ENCODE peak calls at places on chromosome 5, in four cellular contexts. One of them, this sample, is unnamed.

GRCh38 chr5:149154629-149155028 is 13.3 kb downstream of the ABLIM3 start:
- DNase-seq in GM10248: no peak
- DNase-seq in adrenal gland: no peak
- DNase-seq in neural crest cell: no peak
- DNase-seq in this sample: no peak

GRCh38 chr5:75322066-75322465 is 15.0 kb upstream of the HMGCR start:
- DNase-seq in GM10248: no peak
- DNase-seq in adrenal gland: no peak
- DNase-seq in neural crest cell: no peak
- DNase-seq in this sample: no peak

GRCh38 chr5:135313946-135314345 is 85.1 kb downstream of the MACROH2A1 start:
- DNase-seq in GM10248: peak
- DNase-seq in adrenal gland: no peak
- DNase-seq in neural crest cell: no peak
- DNase-seq in this sample: no peak

GRCh38 chr5:148374693-148375360 is 8.9 kb upstream of the FBXO38 start:
- DNase-seq in GM10248: peak
- DNase-seq in adrenal gland: peak
- DNase-seq in neural crest cell: peak
- DNase-seq in this sample: no peak

GRCh38 chr5:5231576-5231975 is 91.4 kb downstream of the ADAMTS16 start:
- DNase-seq in GM10248: no peak
- DNase-seq in adrenal gland: no peak
- DNase-seq in neural crest cell: no peak
- DNase-seq in this sample: no peak

GRCh38 chr5:146079695-146080361 is 25.5 kb downstream of the PLAC8L1 start:
- DNase-seq in GM10248: no peak
- DNase-seq in adrenal gland: no peak
- DNase-seq in neural crest cell: no peak
- DNase-seq in this sample: no peak

GRCh38 chr5:73823508-73823925 is 197.5 kb downstream of the ARHGEF28 start:
- DNase-seq in GM10248: no peak
- DNase-seq in adrenal gland: no peak
- DNase-seq in neural crest cell: no peak
- DNase-seq in this sample: no peak

GRCh38 chr5:24222866-24223265 is 421.9 kb downstream of the CDH10 start:
- DNase-seq in GM10248: no peak
- DNase-seq in adrenal gland: peak
- DNase-seq in neural crest cell: no peak
- DNase-seq in this sample: no peak

GRCh38 chr5:6307304-6307703 is 71.0 kb downstream of the MED10 start:
- DNase-seq in GM10248: no peak
- DNase-seq in adrenal gland: no peak
- DNase-seq in neural crest cell: no peak
- DNase-seq in this sample: no peak

GRCh38 chr5:130183115-130183514 is 278.9 kb downstream of the CHSY3 start:
- DNase-seq in GM10248: no peak
- DNase-seq in adrenal gland: no peak
- DNase-seq in neural crest cell: no peak
- DNase-seq in this sample: no peak

GRCh38 chr5:159620853-159621540 is 290.7 kb upstream of the IL12B start:
- DNase-seq in GM10248: no peak
- DNase-seq in adrenal gland: no peak
- DNase-seq in neural crest cell: no peak
- DNase-seq in this sample: no peak

GRCh38 chr5:40615586-40616193 is 64.0 kb upstream of the PTGER4 start:
- DNase-seq in GM10248: no peak
- DNase-seq in adrenal gland: no peak
- DNase-seq in neural crest cell: no peak
- DNase-seq in this sample: peak

GRCh38 chr5:5536871-5537270 is 114.4 kb downstream of the ICE1 start:
- DNase-seq in GM10248: no peak
- DNase-seq in adrenal gland: no peak
- DNase-seq in neural crest cell: no peak
- DNase-seq in this sample: no peak

GRCh38 chr5:168579206-168579986 is at the start of gene PANK3:
- DNase-seq in GM10248: peak
- DNase-seq in adrenal gland: peak
- DNase-seq in neural crest cell: peak
- DNase-seq in this sample: peak

GRCh38 chr5:96901384-96901783 is 25.1 kb downstream of the ERAP2 start:
- DNase-seq in GM10248: no peak
- DNase-seq in adrenal gland: no peak
- DNase-seq in neural crest cell: no peak
- DNase-seq in this sample: no peak

GRCh38 chr5:135319928-135320606 is 79.0 kb downstream of the MACROH2A1 start:
- DNase-seq in GM10248: no peak
- DNase-seq in adrenal gland: no peak
- DNase-seq in neural crest cell: no peak
- DNase-seq in this sample: no peak

GRCh38 chr5:115543931-115544370 is 624 bp downstream of the FEM1C start:
- DNase-seq in GM10248: peak
- DNase-seq in adrenal gland: peak
- DNase-seq in neural crest cell: peak
- DNase-seq in this sample: peak

GRCh38 chr5:169861934-169862333 is 118.4 kb downstream of the INSYN2B start:
- DNase-seq in GM10248: no peak
- DNase-seq in adrenal gland: no peak
- DNase-seq in neural crest cell: no peak
- DNase-seq in this sample: no peak

GRCh38 chr5:128241071-128241695 is 157.6 kb downstream of the SLC12A2 start:
- DNase-seq in GM10248: no peak
- DNase-seq in adrenal gland: no peak
- DNase-seq in neural crest cell: no peak
- DNase-seq in this sample: no peak

GRCh38 chr5:149156435-149157083 is 15.3 kb downstream of the ABLIM3 start:
- DNase-seq in GM10248: no peak
- DNase-seq in adrenal gland: no peak
- DNase-seq in neural crest cell: no peak
- DNase-seq in this sample: no peak

GRCh38 chr5:86806206-86806605 is 188.5 kb downstream of the COX7C start:
- DNase-seq in GM10248: no peak
- DNase-seq in adrenal gland: no peak
- DNase-seq in neural crest cell: no peak
- DNase-seq in this sample: no peak

GRCh38 chr5:39578887-39579497 is 154.2 kb upstream of the DAB2 start:
- DNase-seq in GM10248: no peak
- DNase-seq in adrenal gland: no peak
- DNase-seq in neural crest cell: no peak
- DNase-seq in this sample: no peak

GRCh38 chr5:141475625-141476131 is at the start of gene PCDHGC3:
- DNase-seq in GM10248: peak
- DNase-seq in adrenal gland: peak
- DNase-seq in neural crest cell: peak
- DNase-seq in this sample: peak

GRCh38 chr5:160333726-160334125 is 21.4 kb upstream of the CCNJL start:
- DNase-seq in GM10248: no peak
- DNase-seq in adrenal gland: no peak
- DNase-seq in neural crest cell: no peak
- DNase-seq in this sample: no peak

GRCh38 chr5:139898981-139899380 is 103.4 kb downstream of the PSD2 start:
- DNase-seq in GM10248: no peak
- DNase-seq in adrenal gland: no peak
- DNase-seq in neural crest cell: no peak
- DNase-seq in this sample: no peak

GRCh38 chr5:171867786-171868185 is 82.2 kb downstream of the SMIM23 start:
- DNase-seq in GM10248: no peak
- DNase-seq in adrenal gland: no peak
- DNase-seq in neural crest cell: no peak
- DNase-seq in this sample: no peak

GRCh38 chr5:152466079-152466745 is 61.1 kb upstream of the NMUR2 start:
- DNase-seq in GM10248: no peak
- DNase-seq in adrenal gland: no peak
- DNase-seq in neural crest cell: no peak
- DNase-seq in this sample: no peak

GRCh38 chr5:152456815-152457443 is 51.9 kb upstream of the NMUR2 start:
- DNase-seq in GM10248: no peak
- DNase-seq in adrenal gland: no peak
- DNase-seq in neural crest cell: no peak
- DNase-seq in this sample: no peak

GRCh38 chr5:152464048-152464447 is 59.0 kb upstream of the NMUR2 start:
- DNase-seq in GM10248: no peak
- DNase-seq in adrenal gland: no peak
- DNase-seq in neural crest cell: no peak
- DNase-seq in this sample: no peak

DNA sequence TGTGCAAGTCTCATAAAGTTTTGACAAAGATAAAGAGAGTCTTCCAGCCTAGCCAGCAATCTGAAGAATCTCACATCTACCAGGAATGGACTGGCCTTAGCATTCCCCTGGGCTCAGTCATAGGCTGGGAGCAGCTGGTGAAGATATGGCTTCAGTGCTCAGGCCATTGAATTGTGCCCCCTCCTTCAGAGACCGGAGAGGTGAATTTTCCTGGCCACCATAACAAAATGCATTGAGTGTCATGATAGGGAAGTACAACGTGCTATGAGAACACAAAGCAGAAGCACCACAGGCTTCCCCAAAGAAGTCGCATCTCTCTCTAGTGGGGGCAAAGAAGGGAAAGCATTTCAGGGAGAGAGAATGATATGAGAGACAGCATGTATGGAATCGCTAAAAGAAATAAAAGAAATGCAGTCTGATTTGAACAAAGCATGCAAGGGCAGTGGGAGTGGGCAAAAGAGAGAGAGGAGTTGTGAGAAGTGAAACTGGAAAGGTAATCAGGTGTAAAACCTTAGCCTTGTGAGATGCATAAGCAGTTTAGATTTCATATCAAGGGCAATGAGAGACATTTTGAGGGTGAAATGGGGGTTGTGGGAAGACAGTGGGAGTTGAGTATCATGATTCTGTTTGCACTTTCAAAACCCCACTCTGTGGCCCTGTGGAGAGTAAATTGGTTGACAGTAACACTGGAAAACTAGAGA is 57.1 kb upstream of the NMUR2 start:
- DNase-seq in GM10248: no peak
- DNase-seq in adrenal gland: no peak
- DNase-seq in neural crest cell: no peak
- DNase-seq in this sample: no peak
- TF ChIP-seq CTCF in GM10248: no peak
- TF ChIP-seq CTCF in adrenal gland: no peak
- TF ChIP-seq CTCF in neural crest cell: no peak
- TF ChIP-seq CTCF in this sample: no peak

GRCh38 chr5:150589791-150590601 is 50.5 kb upstream of the SYNPO start:
- DNase-seq in GM10248: no peak
- DNase-seq in adrenal gland: peak
- DNase-seq in neural crest cell: no peak
- DNase-seq in this sample: no peak
- TF ChIP-seq CTCF in GM10248: no peak
- TF ChIP-seq CTCF in adrenal gland: peak
- TF ChIP-seq CTCF in neural crest cell: no peak
- TF ChIP-seq CTCF in this sample: peak

DNA sequence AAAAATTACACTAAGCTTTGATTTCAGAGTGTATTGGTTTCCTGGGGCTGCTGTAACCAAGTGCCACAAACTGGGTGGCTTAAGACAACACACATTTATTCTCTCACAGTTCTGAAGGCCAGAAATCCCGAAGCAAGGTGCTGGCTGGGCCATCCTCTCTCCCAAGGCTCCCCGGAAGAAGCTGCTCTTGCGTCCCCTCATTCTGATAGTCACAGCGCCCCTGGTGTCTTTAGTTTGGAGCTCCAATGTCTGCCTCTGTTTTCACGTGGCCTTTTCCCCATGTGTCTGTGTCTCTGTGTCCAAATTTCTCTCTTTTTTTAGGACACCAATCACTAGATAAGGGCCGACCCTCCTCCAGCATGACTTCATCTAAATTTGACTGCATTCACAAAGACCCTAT is 56.7 kb downstream of the ROPN1L start:
- DNase-seq in GM10248: no peak
- DNase-seq in adrenal gland: no peak
- DNase-seq in neural crest cell: no peak
- DNase-seq in this sample: no peak
- TF ChIP-seq CTCF in GM10248: no peak
- TF ChIP-seq CTCF in adrenal gland: no peak
- TF ChIP-seq CTCF in neural crest cell: no peak
- TF ChIP-seq CTCF in this sample: no peak

GRCh38 chr5:77986261-77986660 is 210.1 kb upstream of the TBCA start:
- DNase-seq in GM10248: no peak
- DNase-seq in adrenal gland: no peak
- DNase-seq in neural crest cell: no peak
- DNase-seq in this sample: no peak

GRCh38 chr5:77985247-77985646 is 209.1 kb upstream of the TBCA start:
- DNase-seq in GM10248: no peak
- DNase-seq in adrenal gland: no peak
- DNase-seq in neural crest cell: no peak
- DNase-seq in this sample: no peak

GRCh38 chr5:77987331-77987730 is 211.2 kb upstream of the TBCA start:
- DNase-seq in GM10248: no peak
- DNase-seq in adrenal gland: no peak
- DNase-seq in neural crest cell: no peak
- DNase-seq in this sample: no peak

GRCh38 chr5:77981820-77982219 is 205.7 kb upstream of the TBCA start:
- DNase-seq in GM10248: no peak
- DNase-seq in adrenal gland: no peak
- DNase-seq in neural crest cell: no peak
- DNase-seq in this sample: no peak

GRCh38 chr5:77984587-77984986 is 208.4 kb upstream of the TBCA start:
- DNase-seq in GM10248: no peak
- DNase-seq in adrenal gland: no peak
- DNase-seq in neural crest cell: no peak
- DNase-seq in this sample: no peak
- TF ChIP-seq CTCF in GM10248: no peak
- TF ChIP-seq CTCF in adrenal gland: no peak
- TF ChIP-seq CTCF in neural crest cell: no peak
- TF ChIP-seq CTCF in this sample: no peak

DNA sequence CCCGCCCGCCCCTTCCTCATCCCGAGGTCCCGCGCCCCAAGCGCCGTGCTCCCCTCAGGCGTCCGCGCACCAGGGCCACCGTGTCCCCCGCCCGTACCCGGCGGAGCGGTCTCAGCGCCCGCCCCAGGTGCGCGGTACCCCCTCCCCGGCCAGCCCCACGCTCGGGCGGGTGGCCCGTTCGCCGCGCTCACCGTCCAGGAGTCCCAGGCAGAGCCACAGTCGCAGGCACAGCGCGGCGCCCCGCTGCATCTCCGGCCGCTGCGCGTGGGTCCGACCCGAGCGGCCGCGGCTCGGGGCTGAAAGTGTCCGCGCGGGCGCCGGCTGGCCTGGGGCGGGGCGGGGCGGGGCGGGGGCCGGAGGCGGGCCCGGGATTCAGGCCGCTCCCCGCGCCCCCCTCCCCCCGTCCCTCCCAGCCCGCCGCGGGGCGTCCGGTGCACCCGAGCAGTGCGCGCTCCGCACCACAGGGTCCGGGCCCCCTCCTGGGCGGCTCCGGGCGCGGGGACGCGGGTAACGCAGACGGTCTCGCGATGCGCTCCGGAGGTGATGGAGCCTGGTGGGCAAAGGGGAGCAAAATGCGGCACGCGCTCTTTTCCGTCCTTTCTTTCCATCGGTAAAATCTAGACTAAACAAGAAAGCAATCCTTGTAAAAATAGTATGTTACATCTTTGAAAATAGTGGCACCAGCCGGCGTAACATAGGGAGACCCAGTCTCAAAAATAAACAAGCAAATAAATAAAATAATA is at the start of gene FLT4:
- DNase-seq in GM10248: no peak
- DNase-seq in adrenal gland: no peak
- DNase-seq in neural crest cell: no peak
- DNase-seq in this sample: peak
- TF ChIP-seq CTCF in GM10248: no peak
- TF ChIP-seq CTCF in adrenal gland: no peak
- TF ChIP-seq CTCF in neural crest cell: no peak
- TF ChIP-seq CTCF in this sample: no peak